ENCODE peak calls at places on chromosomes 7 and 10, in nine cellular contexts. Y is iris pigment epithelial cell, B is AG08396, K is iPS DF 19.7, U is AG09309, V is NCI-H510A, E is LHCN-M2, G is hippocampal formation, D is A549. R is an unnamed sample.

GRCh38 chr7:148480479-148481146 is 110.0 kb upstream of the C7orf33 start:
- DNase-seq in E (no peak), U (no peak), G (no peak), D (no peak), K (no peak), B (no peak), V (no peak), Y (no peak), R (no peak)

GRCh38 chr10:131979821-131980270 is 1.9 kb downstream of the BNIP3 start:
- DNase-seq in D (no peak), U (no peak), E (peak), Y (peak), K (no peak), B (peak), V (no peak), G (no peak), R (no peak)

GRCh38 chr10:62323751-62324150 is 50.4 kb upstream of the ZNF365 start:
- DNase-seq in V (no peak), B (no peak), Y (peak), G (no peak), E (peak), K (no peak), D (no peak), U (no peak), R (no peak)

GRCh38 chr7:41169307-41169706 is 533.6 kb downstream of the INHBA start:
- DNase-seq in E (no peak), Y (no peak), K (no peak), G (no peak), V (no peak), U (no peak), D (no peak), B (no peak), R (no peak)

GRCh38 chr10:6924166-6924565 is 344.1 kb upstream of the PRKCQ start:
- DNase-seq in E (peak), U (no peak), V (no peak), B (peak), D (peak), K (no peak), Y (no peak), G (no peak), R (no peak)

GRCh38 chr10:70255329-70256299 is 22.4 kb upstream of the PPA1 start:
- DNase-seq in Y (no peak), G (no peak), E (no peak), V (no peak), K (no peak), B (no peak), D (no peak), U (no peak), R (no peak)

GRCh38 chr7:96952974-96953391 is 52.4 kb upstream of the DLX6 start:
- DNase-seq in K (no peak), U (no peak), G (no peak), E (peak), V (no peak), D (no peak), B (peak), Y (peak), R (no peak)

GRCh38 chr7:120089968-120090367 is 183.0 kb upstream of the KCND2 start:
- DNase-seq in G (no peak), K (no peak), V (no peak), D (peak), B (peak), Y (peak), E (peak), U (no peak), R (no peak)

GRCh38 chr10:127552446-127552845 is 3.3 kb downstream of the NPS start:
- DNase-seq in G (no peak), D (no peak), V (no peak), Y (no peak), U (no peak), E (no peak), K (no peak), B (no peak), R (no peak)

GRCh38 chr10:117663750-117664149 is 121.2 kb downstream of the EMX2 start:
- DNase-seq in V (no peak), G (no peak), U (peak), K (no peak), E (peak), Y (peak), B (no peak), D (peak), R (no peak)

GRCh38 chr10:34078798-34079470 is 736.2 kb downstream of the PARD3 start:
- DNase-seq in K (no peak), V (no peak), Y (peak), U (peak), B (peak), D (no peak), G (no peak), E (no peak), R (no peak)

GRCh38 chr10:89158446-89158845 is 48.7 kb downstream of the CH25H start:
- DNase-seq in U (peak), K (no peak), G (no peak), Y (peak), B (no peak), D (no peak), E (peak), V (no peak), R (no peak)

GRCh38 chr7:69211336-69211735 is 386.9 kb upstream of the AUTS2 start:
- DNase-seq in G (no peak), B (no peak), D (no peak), K (no peak), Y (no peak), V (no peak), E (no peak), U (no peak), R (no peak)

GRCh38 chr7:33854178-33854577 is 51.2 kb upstream of the BMPER start:
- DNase-seq in U (peak), E (peak), V (no peak), Y (peak), B (peak), D (no peak), K (no peak), G (no peak), R (no peak)

GRCh38 chr7:116354546-116355422 is 144.4 kb downstream of the TES start:
- DNase-seq in D (peak), U (peak), G (no peak), Y (peak), K (no peak), E (peak), V (peak), B (peak), R (no peak)

GRCh38 chr10:67385089-67385488 is 310.9 kb downstream of the CTNNA3 start:
- DNase-seq in B (no peak), D (no peak), U (no peak), G (no peak), V (no peak), K (no peak), E (no peak), Y (no peak), R (no peak)

GRCh38 chr7:26135551-26135950 is 16.4 kb upstream of the NFE2L3 start:
- DNase-seq in V (no peak), K (no peak), G (no peak), E (no peak), B (no peak), U (no peak), Y (no peak), D (no peak), R (no peak)

GRCh38 chr7:94741179-94741578 is 85.2 kb upstream of the SGCE start:
- DNase-seq in U (no peak), B (no peak), D (no peak), Y (peak), V (no peak), G (no peak), E (peak), K (no peak), R (no peak)

GRCh38 chr10:46547881-46548780 is 8.3 kb downstream of the GPRIN2 start:
- DNase-seq in V (no peak), G (no peak), B (peak), D (no peak), K (no peak), U (no peak), E (no peak), Y (no peak), R (peak)

GRCh38 chr10:103852189-103852711 is 3.1 kb downstream of the SH3PXD2A start:
- DNase-seq in U (peak), K (no peak), E (peak), D (no peak), Y (no peak), V (no peak), B (peak), G (no peak), R (no peak)

GRCh38 chr7:37916673-37917660 is at the start of gene SFRP4:
- DNase-seq in G (peak), E (peak), Y (no peak), B (peak), V (peak), K (no peak), D (peak), U (no peak), R (no peak)

GRCh38 chr7:128831178-128831993 is 1.2 kb downstream of the FLNC start:
- DNase-seq in G (no peak), U (no peak), D (no peak), V (no peak), K (no peak), B (peak), Y (peak), E (peak), R (no peak)

GRCh38 chr7:54995631-54996340 is 23.0 kb upstream of the EGFR start:
- DNase-seq in G (no peak), V (no peak), E (peak), D (peak), U (peak), Y (peak), B (no peak), K (no peak), R (no peak)

GRCh38 chr7:14305233-14305866 is 315.9 kb upstream of the ETV1 start:
- DNase-seq in V (no peak), U (no peak), Y (no peak), G (no peak), K (no peak), B (no peak), D (no peak), E (no peak), R (no peak)

GRCh38 chr10:131031346-131031745 is 280.2 kb downstream of the TCERG1L start:
- DNase-seq in V (no peak), B (no peak), D (no peak), Y (no peak), E (no peak), G (no peak), K (no peak), U (no peak), R (no peak)

GRCh38 chr10:78977761-78978305 is 90.9 kb upstream of the ZMIZ1 start:
- DNase-seq in U (peak), B (peak), D (peak), E (peak), V (no peak), G (no peak), Y (peak), K (no peak), R (no peak)

GRCh38 chr7:47690902-47691558 is 109.1 kb upstream of the TNS3 start:
- DNase-seq in G (no peak), D (no peak), U (peak), K (no peak), V (no peak), E (peak), Y (peak), B (peak), R (no peak)

GRCh38 chr10:84845628-84846261 is 517.4 kb downstream of the CCSER2 start:
- DNase-seq in D (peak), U (no peak), G (no peak), B (no peak), V (peak), K (no peak), E (no peak), Y (no peak), R (no peak)

GRCh38 chr7:143504215-143504936 is 26.7 kb downstream of the TAS2R41 start:
- DNase-seq in V (no peak), G (no peak), B (no peak), Y (no peak), E (peak), U (no peak), K (no peak), D (no peak), R (no peak)

GRCh38 chr7:110771717-110772116 is 319.2 kb upstream of the LRRN3 start:
- DNase-seq in B (no peak), Y (no peak), K (no peak), V (no peak), D (no peak), U (no peak), G (no peak), E (no peak), R (no peak)

GRCh38 chr10:74047304-74047703 is 49.4 kb downstream of the VCL start:
- DNase-seq in B (peak), V (no peak), G (no peak), U (no peak), K (no peak), Y (peak), E (peak), D (no peak), R (no peak)

GRCh38 chr10:9302142-9302746 is 1247.8 kb downstream of the GATA3 start:
- DNase-seq in U (peak), G (peak), D (peak), V (no peak), Y (peak), E (peak), K (no peak), B (peak), R (no peak)

GRCh38 chr7:149820622-149821190 is 17.5 kb upstream of the ZNF862 start:
- DNase-seq in G (no peak), D (no peak), B (no peak), V (no peak), U (no peak), K (no peak), Y (no peak), E (no peak), R (no peak)

GRCh38 chr7:11689096-11689495 is 142.9 kb downstream of the THSD7A start:
- DNase-seq in U (no peak), D (no peak), G (no peak), Y (no peak), B (no peak), V (no peak), E (no peak), K (no peak), R (no peak)

GRCh38 chr10:128210215-128211063 is 84.2 kb upstream of the MKI67 start:
- DNase-seq in D (peak), G (no peak), K (no peak), V (no peak), U (no peak), Y (peak), B (peak), E (no peak), R (peak)